ENCODE peak calls at places on chromosome 5, in four cellular contexts. L is A549, K is WTC11, B is HepG2. O is an unnamed sample.

GRCh38 chr5:176173647-176174046 is 64.6 kb upstream of the SIMC1 start:
- DNase-seq in L (no peak), K (no peak), B (no peak), O (no peak)

GRCh38 chr5:93677344-93678021 is 63.9 kb downstream of the POU5F2 start:
- DNase-seq in L (no peak), K (peak), B (peak), O (no peak)

GRCh38 chr5:179326176-179326997 is 18.9 kb downstream of the ADAMTS2 start:
- DNase-seq in L (no peak), K (peak), B (no peak), O (peak)

GRCh38 chr5:82911902-82912301 is 165.3 kb downstream of the TMEM167A start:
- DNase-seq in L (no peak), K (no peak), B (no peak), O (no peak)

GRCh38 chr5:19927170-19927569 is 60.8 kb downstream of the CDH18 start:
- DNase-seq in L (no peak), K (no peak), B (no peak), O (no peak)

GRCh38 chr5:76953551-76954382 is 922 bp downstream of the CRHBP start:
- DNase-seq in L (no peak), K (peak), B (no peak), O (no peak)

GRCh38 chr5:144638802-144639201 is 468.1 kb downstream of the KCTD16 start:
- DNase-seq in L (no peak), K (no peak), B (no peak), O (no peak)

GRCh38 chr5:146952168-146952567 is 73.6 kb upstream of the PPP2R2B start:
- DNase-seq in L (no peak), K (no peak), B (no peak), O (no peak)

GRCh38 chr5:77851229-77852067 is 75.3 kb upstream of the TBCA start:
- DNase-seq in L (no peak), K (peak), B (no peak), O (no peak)

GRCh38 chr5:177472460-177473441 is 683 bp downstream of the DBN1 start:
- DNase-seq in L (no peak), K (peak), B (peak), O (peak)

GRCh38 chr5:137753227-137753985 is 757 bp downstream of the HNRNPA0 start:
- DNase-seq in L (no peak), K (peak), B (no peak), O (no peak)
- TF ChIP-seq HMGXB4 in L (no peak), K (no peak), B (no peak), O (no peak)

GRCh38 chr5:140632366-140633080 is 452 bp downstream of the CD14 start:
- DNase-seq in L (no peak), K (no peak), B (no peak), O (no peak)
- TF ChIP-seq HMGXB4 in L (no peak), K (no peak), B (no peak), O (no peak)

GRCh38 chr5:67043789-67044511 is 152.6 kb downstream of the CD180 start:
- DNase-seq in L (no peak), K (no peak), B (no peak), O (no peak)
- TF ChIP-seq HMGXB4 in L (no peak), K (no peak), B (no peak), O (no peak)

DNA sequence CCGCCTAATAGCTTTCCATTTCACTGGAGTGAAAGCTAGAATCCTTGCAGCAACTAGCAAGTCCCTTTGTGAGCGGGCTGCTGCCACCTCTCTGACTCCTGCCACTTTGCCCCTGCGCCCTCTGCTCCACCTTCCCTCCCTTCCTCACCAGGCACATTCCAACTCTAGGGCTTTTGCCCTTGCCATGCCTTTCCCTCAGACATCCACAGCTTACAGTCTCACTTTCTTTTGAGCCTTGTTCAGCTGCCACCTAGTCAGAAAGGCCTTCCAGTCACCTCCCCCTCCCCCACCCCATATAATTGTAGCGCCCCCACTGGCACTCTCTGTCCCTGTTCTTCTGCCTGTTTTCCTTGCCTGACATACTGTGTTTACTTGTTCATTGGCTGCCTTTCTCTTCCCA is 31.0 kb downstream of the CYSTM1 start:
- DNase-seq in L (no peak), K (peak), B (no peak), O (no peak)
- TF ChIP-seq HMGXB4 in L (no peak), K (no peak), B (no peak), O (no peak)

GRCh38 chr5:67203701-67204074 is 7.1 kb upstream of the CD180 start:
- DNase-seq in L (no peak), K (no peak), B (no peak), O (no peak)
- TF ChIP-seq HMGXB4 in L (no peak), K (no peak), B (no peak), O (no peak)

GRCh38 chr5:137666109-137666850 is 69.6 kb downstream of the KLHL3 start:
- DNase-seq in L (no peak), K (no peak), B (no peak), O (no peak)
- TF ChIP-seq HMGXB4 in L (no peak), K (no peak), B (no peak), O (no peak)

GRCh38 chr5:134568761-134569725 is 43.6 kb downstream of the JADE2 start:
- DNase-seq in L (no peak), K (no peak), B (no peak), O (no peak)
- TF ChIP-seq HMGXB4 in L (no peak), K (no peak), B (no peak), O (no peak)

GRCh38 chr5:159779481-159779880 is 136.8 kb upstream of the ADRA1B start:
- DNase-seq in L (no peak), K (no peak), B (no peak), O (no peak)

GRCh38 chr5:159782995-159783300 is 133.3 kb upstream of the ADRA1B start:
- DNase-seq in L (no peak), K (no peak), B (no peak), O (no peak)

GRCh38 chr5:159782197-159782994 is 133.9 kb upstream of the ADRA1B start:
- DNase-seq in L (no peak), K (no peak), B (no peak), O (no peak)

GRCh38 chr5:159781626-159782157 is 134.6 kb upstream of the ADRA1B start:
- DNase-seq in L (no peak), K (no peak), B (no peak), O (no peak)

GRCh38 chr5:159780246-159780645 is 136.0 kb upstream of the ADRA1B start:
- DNase-seq in L (no peak), K (no peak), B (no peak), O (no peak)
- TF ChIP-seq HMGXB4 in L (no peak), K (no peak), B (no peak), O (no peak)

O was measured in K562.